ENCODE peak calls at places on chromosomes 12 and 14, in seven cellular contexts. One of them, this sample, is unnamed.

GRCh38 chr12:14225064-14225463 is 140.4 kb upstream of the ATF7IP start:
- DNase-seq in astrocyte: no peak
- DNase-seq in CD8-positive, alpha-beta memory T cell: no peak
- DNase-seq in upper lobe of right lung: no peak
- DNase-seq in CD4-positive, CD25-positive, alpha-beta regulatory T cell: no peak
- DNase-seq in PC-3: no peak
- DNase-seq in substantia nigra: no peak
- DNase-seq in this sample: no peak

GRCh38 chr12:54037360-54038259 is 4.8 kb downstream of the HOXC5 start:
- DNase-seq in CD4-positive, CD25-positive, alpha-beta regulatory T cell: no peak
- DNase-seq in PC-3: no peak
- DNase-seq in CD8-positive, alpha-beta memory T cell: no peak
- DNase-seq in substantia nigra: no peak
- DNase-seq in astrocyte: no peak
- DNase-seq in upper lobe of right lung: no peak
- DNase-seq in this sample: no peak

GRCh38 chr12:6961278-6961694 is 9.2 kb downstream of the PHB2 start:
- DNase-seq in CD4-positive, CD25-positive, alpha-beta regulatory T cell: peak; percentile 94
- DNase-seq in astrocyte: peak; percentile 46
- DNase-seq in upper lobe of right lung: peak; percentile 94
- DNase-seq in substantia nigra: no peak
- DNase-seq in CD8-positive, alpha-beta memory T cell: peak; percentile 89
- DNase-seq in PC-3: no peak
- DNase-seq in this sample: no peak

GRCh38 chr12:18492372-18493025 is 231.2 kb downstream of the PIK3C2G start:
- DNase-seq in CD8-positive, alpha-beta memory T cell: no peak
- DNase-seq in astrocyte: peak; percentile 20
- DNase-seq in CD4-positive, CD25-positive, alpha-beta regulatory T cell: no peak
- DNase-seq in upper lobe of right lung: no peak
- DNase-seq in substantia nigra: no peak
- DNase-seq in PC-3: peak; percentile 46
- DNase-seq in this sample: no peak

GRCh38 chr12:16034136-16034817 is 123.1 kb downstream of the DERA start:
- DNase-seq in PC-3: no peak
- DNase-seq in substantia nigra: no peak
- DNase-seq in upper lobe of right lung: no peak
- DNase-seq in CD4-positive, CD25-positive, alpha-beta regulatory T cell: no peak
- DNase-seq in CD8-positive, alpha-beta memory T cell: no peak
- DNase-seq in astrocyte: no peak
- DNase-seq in this sample: no peak

GRCh38 chr12:46874642-46875041 is 48.8 kb upstream of the SLC38A4 start:
- DNase-seq in substantia nigra: no peak
- DNase-seq in CD8-positive, alpha-beta memory T cell: no peak
- DNase-seq in PC-3: no peak
- DNase-seq in astrocyte: no peak
- DNase-seq in upper lobe of right lung: no peak
- DNase-seq in CD4-positive, CD25-positive, alpha-beta regulatory T cell: no peak
- DNase-seq in this sample: no peak

GRCh38 chr14:31307198-31307597 is 99.6 kb upstream of the HECTD1 start:
- DNase-seq in substantia nigra: no peak
- DNase-seq in CD4-positive, CD25-positive, alpha-beta regulatory T cell: no peak
- DNase-seq in upper lobe of right lung: no peak
- DNase-seq in astrocyte: no peak
- DNase-seq in PC-3: peak; percentile 46
- DNase-seq in CD8-positive, alpha-beta memory T cell: no peak
- DNase-seq in this sample: no peak

GRCh38 chr12:27497446-27497845 is 26.6 kb upstream of the PPFIBP1 start:
- DNase-seq in CD8-positive, alpha-beta memory T cell: no peak
- DNase-seq in PC-3: no peak
- DNase-seq in substantia nigra: no peak
- DNase-seq in CD4-positive, CD25-positive, alpha-beta regulatory T cell: no peak
- DNase-seq in upper lobe of right lung: no peak
- DNase-seq in astrocyte: no peak
- DNase-seq in this sample: no peak

GRCh38 chr12:118302053-118302452 is 70.7 kb downstream of the TAOK3 start:
- DNase-seq in PC-3: peak; percentile 99
- DNase-seq in substantia nigra: no peak
- DNase-seq in CD4-positive, CD25-positive, alpha-beta regulatory T cell: no peak
- DNase-seq in CD8-positive, alpha-beta memory T cell: no peak
- DNase-seq in upper lobe of right lung: no peak
- DNase-seq in astrocyte: peak; percentile 34
- DNase-seq in this sample: peak; percentile 16

GRCh38 chr14:94564381-94564780 is 3.1 kb downstream of the SERPINA4 start:
- DNase-seq in astrocyte: no peak
- DNase-seq in upper lobe of right lung: no peak
- DNase-seq in PC-3: no peak
- DNase-seq in CD4-positive, CD25-positive, alpha-beta regulatory T cell: no peak
- DNase-seq in substantia nigra: no peak
- DNase-seq in CD8-positive, alpha-beta memory T cell: no peak
- DNase-seq in this sample: no peak

GRCh38 chr12:12636641-12637040 is 25.0 kb downstream of the CREBL2 start:
- DNase-seq in CD8-positive, alpha-beta memory T cell: no peak
- DNase-seq in upper lobe of right lung: no peak
- DNase-seq in PC-3: no peak
- DNase-seq in astrocyte: no peak
- DNase-seq in substantia nigra: no peak
- DNase-seq in CD4-positive, CD25-positive, alpha-beta regulatory T cell: no peak
- DNase-seq in this sample: no peak

GRCh38 chr14:102568115-102568614 is 24.3 kb upstream of the RCOR1 start:
- DNase-seq in CD8-positive, alpha-beta memory T cell: no peak
- DNase-seq in PC-3: peak; percentile 78
- DNase-seq in upper lobe of right lung: no peak
- DNase-seq in substantia nigra: no peak
- DNase-seq in CD4-positive, CD25-positive, alpha-beta regulatory T cell: peak; percentile 89
- DNase-seq in astrocyte: no peak
- DNase-seq in this sample: no peak

GRCh38 chr12:6347367-6348338 is 5.8 kb upstream of the TNFRSF1A start:
- DNase-seq in PC-3: no peak
- DNase-seq in CD4-positive, CD25-positive, alpha-beta regulatory T cell: peak; percentile 53
- DNase-seq in substantia nigra: no peak
- DNase-seq in CD8-positive, alpha-beta memory T cell: no peak
- DNase-seq in upper lobe of right lung: no peak
- DNase-seq in astrocyte: peak; percentile 68
- DNase-seq in this sample: no peak

GRCh38 chr14:97458302-97459137 is 661.3 kb downstream of the VRK1 start:
- DNase-seq in CD4-positive, CD25-positive, alpha-beta regulatory T cell: peak; percentile 95
- DNase-seq in substantia nigra: peak; percentile 13
- DNase-seq in astrocyte: no peak
- DNase-seq in CD8-positive, alpha-beta memory T cell: peak; percentile 76
- DNase-seq in PC-3: no peak
- DNase-seq in upper lobe of right lung: no peak
- DNase-seq in this sample: no peak

GRCh38 chr12:101620762-101621133 is 26.0 kb downstream of the MYBPC1 start:
- DNase-seq in CD4-positive, CD25-positive, alpha-beta regulatory T cell: no peak
- DNase-seq in astrocyte: no peak
- DNase-seq in CD8-positive, alpha-beta memory T cell: no peak
- DNase-seq in PC-3: no peak
- DNase-seq in substantia nigra: no peak
- DNase-seq in upper lobe of right lung: no peak
- DNase-seq in this sample: no peak

GRCh38 chr14:89915114-89915878 is 39.2 kb downstream of the EFCAB11 start:
- DNase-seq in upper lobe of right lung: no peak
- DNase-seq in CD8-positive, alpha-beta memory T cell: peak; percentile 34
- DNase-seq in astrocyte: peak; percentile 37
- DNase-seq in PC-3: peak; percentile 86
- DNase-seq in CD4-positive, CD25-positive, alpha-beta regulatory T cell: peak; percentile 75
- DNase-seq in substantia nigra: peak; percentile 35
- DNase-seq in this sample: no peak

GRCh38 chr12:13197526-13198141 is 1.1 kb downstream of the EMP1 start:
- DNase-seq in substantia nigra: no peak
- DNase-seq in CD4-positive, CD25-positive, alpha-beta regulatory T cell: no peak
- DNase-seq in upper lobe of right lung: peak; percentile 66
- DNase-seq in astrocyte: no peak
- DNase-seq in CD8-positive, alpha-beta memory T cell: no peak
- DNase-seq in PC-3: no peak
- DNase-seq in this sample: no peak

GRCh38 chr12:129310346-129310745 is 457.1 kb downstream of the GLT1D1 start:
- DNase-seq in PC-3: no peak
- DNase-seq in upper lobe of right lung: no peak
- DNase-seq in CD8-positive, alpha-beta memory T cell: no peak
- DNase-seq in astrocyte: no peak
- DNase-seq in CD4-positive, CD25-positive, alpha-beta regulatory T cell: no peak
- DNase-seq in substantia nigra: no peak
- DNase-seq in this sample: no peak

GRCh38 chr12:72275551-72275950 is 3.4 kb downstream of the TRHDE start:
- DNase-seq in CD4-positive, CD25-positive, alpha-beta regulatory T cell: no peak
- DNase-seq in upper lobe of right lung: no peak
- DNase-seq in CD8-positive, alpha-beta memory T cell: no peak
- DNase-seq in astrocyte: no peak
- DNase-seq in PC-3: no peak
- DNase-seq in substantia nigra: no peak
- DNase-seq in this sample: no peak

GRCh38 chr14:80948291-80948690 is 6.8 kb upstream of the CEP128 start:
- DNase-seq in CD4-positive, CD25-positive, alpha-beta regulatory T cell: no peak
- DNase-seq in upper lobe of right lung: no peak
- DNase-seq in substantia nigra: no peak
- DNase-seq in CD8-positive, alpha-beta memory T cell: no peak
- DNase-seq in astrocyte: no peak
- DNase-seq in PC-3: no peak
- DNase-seq in this sample: no peak

GRCh38 chr14:80942158-80942738 is 710 bp upstream of the CEP128 start:
- DNase-seq in upper lobe of right lung: no peak
- DNase-seq in PC-3: peak; percentile 27
- DNase-seq in substantia nigra: no peak
- DNase-seq in CD8-positive, alpha-beta memory T cell: no peak
- DNase-seq in astrocyte: no peak
- DNase-seq in CD4-positive, CD25-positive, alpha-beta regulatory T cell: peak; percentile 49
- DNase-seq in this sample: no peak

GRCh38 chr14:80944861-80945617 is 3.5 kb upstream of the CEP128 start:
- DNase-seq in upper lobe of right lung: no peak
- DNase-seq in CD8-positive, alpha-beta memory T cell: no peak
- DNase-seq in CD4-positive, CD25-positive, alpha-beta regulatory T cell: no peak
- DNase-seq in astrocyte: no peak
- DNase-seq in PC-3: no peak
- DNase-seq in substantia nigra: no peak
- DNase-seq in this sample: no peak

GRCh38 chr14:80946187-80946586 is 4.6 kb upstream of the CEP128 start:
- DNase-seq in upper lobe of right lung: no peak
- DNase-seq in astrocyte: no peak
- DNase-seq in CD8-positive, alpha-beta memory T cell: no peak
- DNase-seq in PC-3: peak; percentile 26
- DNase-seq in CD4-positive, CD25-positive, alpha-beta regulatory T cell: no peak
- DNase-seq in substantia nigra: no peak
- DNase-seq in this sample: peak; percentile 45

GRCh38 chr14:80946797-80947196 is 5.3 kb upstream of the CEP128 start:
- DNase-seq in astrocyte: no peak
- DNase-seq in upper lobe of right lung: no peak
- DNase-seq in CD4-positive, CD25-positive, alpha-beta regulatory T cell: no peak
- DNase-seq in PC-3: no peak
- DNase-seq in substantia nigra: no peak
- DNase-seq in CD8-positive, alpha-beta memory T cell: no peak
- DNase-seq in this sample: no peak
- H3K27ac ChIP-seq in astrocyte: no peak overlapping the region
- H3K27ac ChIP-seq in upper lobe of right lung: no peak overlapping the region
- H3K27ac ChIP-seq in CD4-positive, CD25-positive, alpha-beta regulatory T cell: no peak overlapping the region
- H3K27ac ChIP-seq in PC-3: no peak overlapping the region
- H3K27ac ChIP-seq in substantia nigra: no peak overlapping the region
- H3K27ac ChIP-seq in CD8-positive, alpha-beta memory T cell: no peak overlapping the region
- H3K27ac ChIP-seq in this sample: peak overlapping the region; percentile 53

DNA sequence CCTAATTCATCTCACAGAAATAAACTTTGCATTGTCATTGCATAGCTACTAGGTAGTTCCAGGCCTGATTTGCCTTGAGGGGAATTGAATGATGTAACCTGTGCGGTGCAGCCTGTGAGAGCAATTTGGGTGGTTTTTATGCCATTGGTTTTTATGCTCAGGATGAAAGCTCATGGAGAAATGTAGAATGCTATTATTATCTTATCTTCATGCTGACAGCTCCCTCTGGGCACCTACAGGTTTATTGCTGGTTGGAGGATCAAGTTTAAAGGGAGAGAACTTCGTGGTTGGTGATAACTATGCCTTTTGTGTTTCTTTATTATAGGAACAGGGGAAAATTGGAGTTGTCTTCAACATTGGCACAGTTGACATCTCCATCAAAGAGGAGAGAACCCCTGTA is 547.9 kb downstream of the DIO2 start:
- DNase-seq in astrocyte: no peak
- DNase-seq in CD4-positive, CD25-positive, alpha-beta regulatory T cell: no peak
- DNase-seq in CD8-positive, alpha-beta memory T cell: no peak
- DNase-seq in upper lobe of right lung: no peak
- DNase-seq in PC-3: no peak
- DNase-seq in substantia nigra: no peak
- DNase-seq in this sample: no peak
- H3K27ac ChIP-seq in astrocyte: no peak overlapping the region
- H3K27ac ChIP-seq in CD4-positive, CD25-positive, alpha-beta regulatory T cell: no peak overlapping the region
- H3K27ac ChIP-seq in CD8-positive, alpha-beta memory T cell: no peak overlapping the region
- H3K27ac ChIP-seq in upper lobe of right lung: no peak overlapping the region
- H3K27ac ChIP-seq in PC-3: no peak overlapping the region
- H3K27ac ChIP-seq in substantia nigra: no peak overlapping the region
- H3K27ac ChIP-seq in this sample: no peak overlapping the region

GRCh38 chr14:79516009-79516408 is 695.3 kb downstream of the DIO2 start:
- DNase-seq in CD4-positive, CD25-positive, alpha-beta regulatory T cell: no peak
- DNase-seq in PC-3: no peak
- DNase-seq in astrocyte: no peak
- DNase-seq in upper lobe of right lung: no peak
- DNase-seq in CD8-positive, alpha-beta memory T cell: no peak
- DNase-seq in substantia nigra: no peak
- DNase-seq in this sample: no peak
- H3K27ac ChIP-seq in CD4-positive, CD25-positive, alpha-beta regulatory T cell: no peak overlapping the region
- H3K27ac ChIP-seq in PC-3: peak overlapping the region; percentile 81
- H3K27ac ChIP-seq in astrocyte: no peak overlapping the region
- H3K27ac ChIP-seq in upper lobe of right lung: no peak overlapping the region
- H3K27ac ChIP-seq in CD8-positive, alpha-beta memory T cell: no peak overlapping the region
- H3K27ac ChIP-seq in substantia nigra: no peak overlapping the region
- H3K27ac ChIP-seq in this sample: no peak overlapping the region

GRCh38 chr14:49582211-49582977 is 3.8 kb downstream of the RPS29 start:
- DNase-seq in astrocyte: no peak
- DNase-seq in PC-3: no peak
- DNase-seq in CD4-positive, CD25-positive, alpha-beta regulatory T cell: no peak
- DNase-seq in substantia nigra: no peak
- DNase-seq in upper lobe of right lung: no peak
- DNase-seq in CD8-positive, alpha-beta memory T cell: no peak
- DNase-seq in this sample: no peak

GRCh38 chr14:49581961-49582210 is 4.3 kb downstream of the RPS29 start:
- DNase-seq in substantia nigra: no peak
- DNase-seq in upper lobe of right lung: no peak
- DNase-seq in CD8-positive, alpha-beta memory T cell: no peak
- DNase-seq in PC-3: no peak
- DNase-seq in astrocyte: no peak
- DNase-seq in CD4-positive, CD25-positive, alpha-beta regulatory T cell: no peak
- DNase-seq in this sample: no peak

GRCh38 chr14:49578141-49578540 is 8.0 kb downstream of the RPS29 start:
- DNase-seq in CD8-positive, alpha-beta memory T cell: no peak
- DNase-seq in substantia nigra: no peak
- DNase-seq in CD4-positive, CD25-positive, alpha-beta regulatory T cell: no peak
- DNase-seq in astrocyte: no peak
- DNase-seq in upper lobe of right lung: no peak
- DNase-seq in PC-3: no peak
- DNase-seq in this sample: no peak

GRCh38 chr14:49581209-49581960 is 4.8 kb downstream of the RPS29 start:
- DNase-seq in astrocyte: no peak
- DNase-seq in CD8-positive, alpha-beta memory T cell: no peak
- DNase-seq in PC-3: no peak
- DNase-seq in substantia nigra: no peak
- DNase-seq in CD4-positive, CD25-positive, alpha-beta regulatory T cell: no peak
- DNase-seq in upper lobe of right lung: no peak
- DNase-seq in this sample: no peak

DNA sequence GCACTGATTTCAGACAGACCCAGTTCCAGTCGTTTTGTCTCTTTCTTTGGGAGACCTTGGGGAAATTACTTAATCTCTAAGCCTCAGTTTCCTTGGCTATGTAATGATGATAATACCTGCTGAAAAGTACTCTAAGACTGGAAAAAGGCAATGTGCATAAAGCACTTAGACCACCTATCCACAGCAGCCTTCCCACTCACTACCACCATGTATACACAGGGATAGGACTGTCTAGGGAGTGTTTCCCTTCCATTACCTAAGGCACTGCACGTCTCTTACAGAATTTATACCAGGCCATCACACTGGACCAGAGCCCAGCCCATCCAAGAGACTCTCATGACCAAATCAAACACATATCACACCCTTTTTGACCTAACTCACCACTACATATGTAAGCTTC is 6.3 kb downstream of the RPS29 start:
- DNase-seq in upper lobe of right lung: no peak
- DNase-seq in astrocyte: no peak
- DNase-seq in PC-3: no peak
- DNase-seq in CD4-positive, CD25-positive, alpha-beta regulatory T cell: no peak
- DNase-seq in CD8-positive, alpha-beta memory T cell: no peak
- DNase-seq in substantia nigra: no peak
- DNase-seq in this sample: no peak
- H3K27ac ChIP-seq in upper lobe of right lung: no peak overlapping the region
- H3K27ac ChIP-seq in astrocyte: no peak overlapping the region
- H3K27ac ChIP-seq in PC-3: no peak overlapping the region
- H3K27ac ChIP-seq in CD4-positive, CD25-positive, alpha-beta regulatory T cell: no peak overlapping the region
- H3K27ac ChIP-seq in CD8-positive, alpha-beta memory T cell: no peak overlapping the region
- H3K27ac ChIP-seq in substantia nigra: no peak overlapping the region
- H3K27ac ChIP-seq in this sample: no peak overlapping the region